ENCODE peak calls at places on chromosome 6, in eight cellular contexts. L is CD4-positive, alpha-beta memory T cell; Q is left lung; Z is small intestine; Y is heart left ventricle; W is stomach; C is adipocyte; U is pancreas. G is an unnamed sample. For H3K36me3, the result is how much of the 10 kb centered on the place peaks cover.

GRCh38 chr6:26199773-26200728 is 112.8 kb downstream of the HFE start:
- DNase-seq in Y (no peak), C (peak), W (no peak), U (no peak), L (no peak), Q (no peak), Z (no peak), G (no peak)

GRCh38 chr6:149089508-149089907 is 228.0 kb upstream of the TAB2 start:
- DNase-seq in L (no peak), Q (no peak), W (no peak), U (no peak), C (no peak), Z (no peak), Y (no peak), G (no peak)

GRCh38 chr6:30830438-30830837 is 53.9 kb upstream of the DDR1 start:
- DNase-seq in W (no peak), Q (no peak), Z (no peak), L (peak), Y (no peak), U (no peak), C (no peak), G (no peak)

GRCh38 chr6:157685596-157686280 is 137.3 kb upstream of the SNX9 start:
- DNase-seq in C (no peak), L (no peak), U (no peak), Z (no peak), Y (no peak), Q (no peak), W (no peak), G (no peak)

GRCh38 chr6:3524461-3524860 is 67.6 kb upstream of the SLC22A23 start:
- DNase-seq in W (no peak), Y (no peak), Z (no peak), L (no peak), Q (no peak), U (no peak), C (no peak), G (no peak)

GRCh38 chr6:2961491-2961890 is 9.9 kb downstream of the SERPINB6 start:
- DNase-seq in U (no peak), Z (peak), Q (no peak), W (no peak), C (no peak), L (no peak), Y (no peak), G (no peak)

GRCh38 chr6:10355115-10355702 is 59.7 kb downstream of the TFAP2A start:
- DNase-seq in Q (no peak), L (no peak), Y (no peak), W (no peak), Z (no peak), U (no peak), C (no peak), G (no peak)

GRCh38 chr6:56851541-56852248 is 103.2 kb upstream of the BEND6 start:
- DNase-seq in Q (no peak), Y (peak), Z (peak), U (no peak), L (no peak), C (peak), W (peak), G (no peak)

GRCh38 chr6:137861550-137862337 is 5.3 kb upstream of the TNFAIP3 start:
- DNase-seq in Z (no peak), C (no peak), Y (no peak), U (no peak), L (no peak), Q (no peak), W (no peak), G (no peak)

GRCh38 chr6:140366991-140367390 is 992.5 kb upstream of the CITED2 start:
- DNase-seq in Z (no peak), C (peak), U (no peak), Y (no peak), Q (no peak), L (no peak), W (no peak), G (no peak)

GRCh38 chr6:160979063-160979708 is 12.4 kb upstream of the MAP3K4 start:
- DNase-seq in C (peak), Y (no peak), U (no peak), L (no peak), W (no peak), Q (no peak), Z (no peak), G (no peak)

GRCh38 chr6:127022297-127022696 is 96.2 kb upstream of the RSPO3 start:
- DNase-seq in Q (peak), W (peak), Z (peak), C (peak), U (peak), L (no peak), Y (no peak), G (no peak)

GRCh38 chr6:170370413-170370812 is 63.9 kb downstream of the FAM120B start:
- DNase-seq in Y (no peak), C (no peak), W (no peak), L (no peak), U (no peak), Z (peak), Q (no peak), G (no peak)

GRCh38 chr6:125714431-125715090 is 34.9 kb upstream of the HEY2 start:
- DNase-seq in W (no peak), Y (no peak), U (no peak), L (no peak), C (no peak), Q (no peak), Z (no peak), G (no peak)

GRCh38 chr6:390914-391558 is 516 bp upstream of the IRF4 start:
- DNase-seq in Z (no peak), Q (no peak), L (peak), Y (no peak), U (no peak), W (no peak), C (peak), G (no peak)

GRCh38 chr6:148968636-148969270 is 221.9 kb downstream of the UST start:
- DNase-seq in Y (no peak), Z (no peak), C (peak), L (no peak), Q (no peak), U (no peak), W (no peak), G (no peak)

GRCh38 chr6:110357696-110358535 is at the start of gene METTL24:
- DNase-seq in Q (no peak), Z (peak), Y (no peak), L (no peak), U (peak), W (peak), C (peak), G (no peak)

GRCh38 chr6:3026811-3027626 is 27.3 kb downstream of the NQO2 start:
- DNase-seq in C (no peak), L (peak), Q (no peak), U (no peak), W (no peak), Y (no peak), Z (peak), G (no peak)

GRCh38 chr6:41922154-41922553 is 855 bp downstream of the BYSL start:
- DNase-seq in U (no peak), L (no peak), Q (no peak), W (no peak), Y (no peak), Z (no peak), C (peak), G (no peak)

GRCh38 chr6:32819729-32820128 is 2.9 kb upstream of the HLA-DOB start:
- DNase-seq in Y (no peak), Q (no peak), C (peak), U (no peak), W (no peak), L (no peak), Z (no peak), G (no peak)

GRCh38 chr6:86118271-86118670 is 475.6 kb upstream of the SYNCRIP start:
- DNase-seq in Y (no peak), U (no peak), L (no peak), W (no peak), Z (no peak), Q (no peak), C (no peak), G (no peak)

GRCh38 chr6:26097268-26097875 is 10.1 kb downstream of the HFE start:
- DNase-seq in Z (peak), W (peak), C (peak), Q (peak), L (peak), Y (peak), U (peak), G (peak)

GRCh38 chr6:37827603-37828265 is 8.2 kb downstream of the ZFAND3 start:
- DNase-seq in U (no peak), Q (no peak), Z (peak), W (no peak), Y (no peak), C (no peak), L (no peak), G (no peak)

GRCh38 chr6:108746411-108746810 is 101.8 kb upstream of the ARMC2 start:
- DNase-seq in Y (no peak), W (peak), C (no peak), Q (no peak), Z (no peak), L (no peak), U (no peak), G (no peak)

GRCh38 chr6:81130071-81130470 is 622.4 kb downstream of the TENT5A start:
- DNase-seq in C (peak), Z (no peak), L (no peak), U (no peak), Q (no peak), Y (no peak), W (no peak), G (no peak)

GRCh38 chr6:132320007-132320406 is 81.3 kb downstream of the MOXD1 start:
- DNase-seq in W (no peak), Y (no peak), L (no peak), Z (no peak), C (peak), U (no peak), Q (no peak), G (no peak)

GRCh38 chr6:52503344-52503747 is 73.5 kb downstream of the TRAM2 start:
- DNase-seq in W (no peak), C (no peak), L (no peak), Z (no peak), U (no peak), Y (no peak), Q (no peak), G (no peak)

GRCh38 chr6:56223995-56224394 is 23.4 kb downstream of the COL21A1 start:
- DNase-seq in C (peak), Z (no peak), W (no peak), L (no peak), Q (no peak), U (no peak), Y (no peak), G (no peak)

GRCh38 chr6:167755461-167755860 is 71.2 kb upstream of the AFDN start:
- DNase-seq in Y (no peak), Z (no peak), Q (no peak), L (no peak), C (no peak), U (no peak), W (no peak), G (no peak)

GRCh38 chr6:142570221-142570671 is 268.4 kb downstream of the ADGRG6 start:
- DNase-seq in Q (peak), C (peak), L (no peak), Y (no peak), Z (no peak), U (no peak), W (peak), G (no peak)

GRCh38 chr6:143059616-143060353 is 904 bp upstream of the AIG1 start:
- DNase-seq in Q (no peak), C (peak), L (peak), U (peak), Y (no peak), Z (peak), W (no peak), G (no peak)

GRCh38 chr6:16436550-16436949 is 198.2 kb downstream of the GMPR start:
- DNase-seq in L (peak), Y (no peak), Q (no peak), U (no peak), C (no peak), W (no peak), Z (peak), G (no peak)

GRCh38 chr6:1390805-1391511 is 1.6 kb downstream of the FOXF2 start:
- DNase-seq in L (no peak), W (no peak), Y (no peak), U (no peak), C (peak), Z (no peak), Q (no peak), G (no peak)

GRCh38 chr6:25623874-25624273 is 28.1 kb upstream of the SCGN start:
- DNase-seq in Q (no peak), C (no peak), Y (no peak), W (no peak), L (no peak), Z (no peak), U (no peak), G (no peak)

GRCh38 chr6:131033631-131034030 is 29.4 kb downstream of the EPB41L2 start:
- DNase-seq in W (no peak), C (no peak), Q (no peak), Z (no peak), U (no peak), Y (no peak), L (no peak), G (no peak)

GRCh38 chr6:131027326-131027725 is 35.7 kb downstream of the EPB41L2 start:
- DNase-seq in Y (no peak), Q (no peak), W (no peak), Z (no peak), C (no peak), L (no peak), U (no peak), G (no peak)

GRCh38 chr6:131024565-131024964 is 38.5 kb downstream of the EPB41L2 start:
- DNase-seq in U (no peak), L (no peak), C (no peak), Y (no peak), Z (no peak), Q (no peak), W (no peak), G (no peak)

GRCh38 chr6:131035582-131035981 is 27.5 kb downstream of the EPB41L2 start:
- DNase-seq in U (no peak), C (no peak), W (no peak), Q (no peak), L (no peak), Y (no peak), Z (peak), G (no peak)

DNA sequence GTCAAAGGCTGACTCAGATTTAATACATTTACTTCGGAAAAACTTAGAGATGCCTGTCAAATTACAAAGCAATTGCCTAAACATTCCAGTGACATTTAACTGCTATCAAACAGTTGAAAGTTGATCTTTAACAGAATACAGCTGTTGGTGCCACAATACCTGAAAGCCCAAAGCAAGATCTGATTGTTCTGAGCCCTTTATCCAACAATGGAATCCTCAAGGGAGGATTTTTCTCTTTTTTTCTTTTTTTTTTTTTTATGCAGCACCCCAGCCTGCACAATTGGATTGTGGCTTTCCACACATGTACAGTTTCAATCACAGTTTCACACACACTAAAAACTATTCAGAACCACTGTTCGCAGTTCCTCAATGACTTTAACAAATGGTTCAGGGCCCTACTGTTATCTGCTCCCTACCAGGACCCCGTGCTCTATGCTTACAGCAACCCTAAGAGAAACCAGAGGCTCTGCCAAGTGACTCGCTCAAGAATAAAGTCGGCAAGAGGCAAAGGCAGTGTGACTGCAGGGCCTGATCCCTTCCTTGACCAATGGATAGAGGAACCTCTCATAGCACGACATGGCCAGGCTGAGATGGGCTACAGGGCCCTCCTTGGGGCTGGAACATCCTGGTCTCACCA is 33.3 kb downstream of the EPB41L2 start:
- DNase-seq in L (no peak), W (no peak), Q (no peak), Z (no peak), U (no peak), C (peak), Y (no peak), G (no peak)
- H3K4me3 ChIP-seq in L (no peak), W (no peak), Q (no peak), Z (no peak), U (no peak), C (no peak), Y (no peak), G (no peak)

DNA sequence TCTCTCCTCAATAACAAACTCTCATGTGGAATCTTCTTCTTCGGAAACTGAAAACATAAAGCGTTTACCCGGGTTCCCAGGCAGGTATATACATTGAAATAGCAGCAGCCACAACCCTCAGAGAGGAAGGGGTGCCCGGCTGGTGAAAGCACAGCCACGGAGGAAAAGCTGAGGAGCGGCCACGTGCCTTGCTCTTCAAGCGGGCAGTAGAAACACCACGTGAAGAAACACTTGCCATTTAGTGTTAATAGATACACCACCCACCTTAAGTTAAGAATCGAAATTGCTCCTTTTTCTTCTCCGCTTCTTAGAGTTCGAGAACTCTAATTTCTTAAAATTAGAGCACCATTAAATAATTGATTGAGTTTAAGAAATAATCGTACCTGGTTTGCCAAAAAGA is 305 bp downstream of the THBS2 start:
- DNase-seq in C (peak), Z (no peak), Q (no peak), L (no peak), Y (no peak), U (no peak), W (no peak), G (no peak)
- H3K36me3 ChIP-seq in C (under half), Z (under half), Q (under half), L (under half), Y (under half), U (under half), W (under half), G (under half)

GRCh38 chr6:104958720-104959452 is 2.0 kb downstream of the LIN28B start:
- DNase-seq in Z (no peak), L (no peak), C (no peak), Q (no peak), Y (no peak), U (no peak), W (no peak), G (no peak)
- H3K4me3 ChIP-seq in Z (no peak), L (no peak), C (no peak), Q (no peak), Y (no peak), U (no peak), W (no peak), G (no peak)

GRCh38 chr6:35637911-35638310 is 50.8 kb downstream of the FKBP5 start:
- DNase-seq in L (no peak), W (no peak), Z (no peak), Q (no peak), Y (no peak), C (no peak), U (no peak), G (no peak)

GRCh38 chr6:35633579-35634089 is 55.1 kb downstream of the FKBP5 start:
- DNase-seq in U (no peak), C (no peak), Q (no peak), Z (peak), L (no peak), W (no peak), Y (no peak), G (no peak)

GRCh38 chr6:35634316-35634715 is 54.4 kb downstream of the FKBP5 start:
- DNase-seq in C (peak), Z (peak), L (no peak), Y (peak), W (no peak), U (peak), Q (no peak), G (no peak)

GRCh38 chr6:35638679-35639078 is 50.0 kb downstream of the FKBP5 start:
- DNase-seq in Q (no peak), Z (no peak), U (no peak), W (no peak), C (no peak), L (no peak), Y (no peak), G (no peak)

GRCh38 chr6:35635601-35636597 is 52.8 kb downstream of the FKBP5 start:
- DNase-seq in U (no peak), Y (no peak), W (no peak), Z (no peak), C (peak), L (no peak), Q (no peak), G (no peak)
- H3K36me3 ChIP-seq in U (under half), Y (under half), W (half or more), Z (under half), C (half or more), L (under half), Q (half or more), G (half or more)

GRCh38 chr6:43373252-43373875 is 3.9 kb upstream of the ZNF318 start:
- DNase-seq in Q (no peak), U (peak), L (no peak), Z (no peak), W (no peak), C (no peak), Y (no peak), G (no peak)

GRCh38 chr6:43368517-43369160 is 808 bp downstream of the ZNF318 start:
- DNase-seq in W (peak), Y (peak), U (peak), C (peak), L (peak), Z (peak), Q (peak), G (peak)

GRCh38 chr6:43369174-43370002 is at the start of gene ZNF318:
- DNase-seq in L (peak), Y (peak), C (peak), Q (peak), Z (peak), W (peak), U (peak), G (peak)

GRCh38 chr6:43367245-43367984 is 2.0 kb downstream of the ZNF318 start:
- DNase-seq in Q (no peak), C (no peak), Y (no peak), U (no peak), L (no peak), W (no peak), Z (no peak), G (no peak)
- H3K4me3 ChIP-seq in Q (no peak), C (peak), Y (peak), U (peak), L (no peak), W (peak), Z (no peak), G (no peak)

DNA sequence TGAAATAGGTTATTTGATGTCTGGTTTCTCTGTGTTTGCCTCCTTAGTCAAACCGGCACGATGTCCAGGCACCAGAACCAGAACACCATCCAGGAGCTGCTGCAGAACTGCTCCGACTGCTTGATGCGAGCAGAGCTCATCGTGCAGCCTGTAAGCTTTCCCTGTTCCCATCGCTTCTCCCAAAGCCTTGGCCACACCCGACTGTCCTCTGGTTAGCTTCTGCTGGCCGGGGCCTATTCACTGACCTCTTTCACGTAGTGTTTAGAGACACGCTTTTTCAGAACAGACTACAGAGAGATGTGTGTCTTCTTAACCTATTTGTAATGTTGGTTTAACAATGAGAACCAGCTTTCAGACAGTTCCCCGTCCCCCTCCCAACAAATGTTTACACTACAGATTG is 14.2 kb downstream of the DSP start:
- DNase-seq in U (no peak), Y (no peak), L (no peak), W (no peak), Q (no peak), Z (no peak), C (no peak), G (no peak)
- H3K36me3 ChIP-seq in U (under half), Y (under half), L (under half), W (under half), Q (under half), Z (under half), C (under half), G (under half)

DNA sequence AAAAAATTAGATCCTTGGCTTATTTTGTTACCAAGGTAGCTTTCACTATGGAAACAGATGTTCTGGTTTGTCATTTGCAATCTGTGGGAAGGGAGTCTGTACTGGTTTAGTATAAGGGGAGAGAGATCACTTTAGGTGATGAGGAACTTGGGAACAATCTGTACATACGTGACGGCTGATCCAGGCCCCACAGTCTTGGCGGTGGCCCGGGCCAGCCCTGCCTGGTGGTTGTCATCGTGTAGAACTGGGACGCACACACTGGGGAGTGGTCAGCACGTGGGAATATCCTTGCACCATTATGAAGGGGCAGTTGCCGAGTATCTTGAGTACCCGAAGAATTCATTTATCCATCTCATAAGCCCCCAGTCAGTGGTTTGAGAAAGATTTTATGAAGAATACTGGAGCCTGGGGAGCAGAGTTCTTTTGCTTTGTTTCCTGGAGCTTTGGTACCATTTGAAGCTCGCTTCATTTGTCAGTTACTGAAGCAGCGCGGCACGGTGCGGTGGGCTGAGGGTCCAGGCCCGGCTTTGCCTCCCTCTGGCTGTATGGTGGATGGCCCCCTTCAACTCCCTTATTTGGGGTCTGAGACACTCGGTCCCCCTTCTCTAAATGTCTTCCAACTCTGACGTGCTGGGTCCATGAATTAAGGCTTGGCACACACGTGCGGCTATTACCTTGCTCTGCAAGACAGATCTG is 22.8 kb upstream of the CLDN20 start:
- DNase-seq in L (no peak), C (no peak), U (no peak), Z (no peak), W (no peak), Q (no peak), Y (no peak), G (no peak)
- H3K4me3 ChIP-seq in L (no peak), C (no peak), U (no peak), Z (no peak), W (no peak), Q (no peak), Y (no peak), G (no peak)